ENCODE peak calls at places on chromosome 7, in six cellular contexts. D is upper lobe of right lung, A is GM13977, U is neural crest cell, J is GM04503, C is GM04504. O is an unnamed sample.

GRCh38 chr7:91352091-91352490 is 87.9 kb downstream of the FZD1 start:
- DNase-seq in D (no peak), A (no peak), U (no peak), J (no peak), C (no peak), O (no peak)

GRCh38 chr7:6558837-6559236 is 7.6 kb upstream of the GRID2IP start:
- DNase-seq in D (no peak), A (no peak), U (no peak), J (no peak), C (peak), O (no peak)

GRCh38 chr7:27113991-27114866 is 11.7 kb upstream of the HOXA2 start:
- DNase-seq in D (no peak), A (no peak), U (no peak), J (no peak), C (no peak), O (no peak)

GRCh38 chr7:151459726-151460473 is 20.0 kb upstream of the CRYGN start:
- DNase-seq in D (peak), A (no peak), U (peak), J (peak), C (peak), O (no peak)

GRCh38 chr7:4883352-4884144 is at the start of gene RADIL:
- DNase-seq in D (peak), A (peak), U (peak), J (peak), C (peak), O (peak)

GRCh38 chr7:100642534-100642907 is 1.2 kb upstream of the TFR2 start:
- DNase-seq in D (no peak), A (peak), U (no peak), J (no peak), C (no peak), O (peak)

GRCh38 chr7:1121476-1121875 is 33.6 kb downstream of the GPER1 start:
- DNase-seq in D (peak), A (no peak), U (no peak), J (no peak), C (no peak), O (no peak)

GRCh38 chr7:90233569-90233968 is 11.4 kb upstream of the CFAP69 start:
- DNase-seq in D (no peak), A (no peak), U (no peak), J (no peak), C (no peak), O (no peak)

GRCh38 chr7:130381468-130382312 is 1.4 kb downstream of the CPA1 start:
- DNase-seq in D (no peak), A (no peak), U (no peak), J (no peak), C (no peak), O (no peak)

GRCh38 chr7:386385-386784 is 96.4 kb downstream of the FOXL3 start:
- DNase-seq in D (no peak), A (no peak), U (no peak), J (no peak), C (no peak), O (no peak)

GRCh38 chr7:74027683-74028320 is at the start of gene ELN:
- DNase-seq in D (peak), A (no peak), U (no peak), J (no peak), C (no peak), O (no peak)

O was measured in spleen.